ENCODE peak calls at places on chromosomes 2 and 18, in six cellular contexts. H is ovary, X is WTC11, O is AG10803, Q is mucosa of descending colon, E is mammary epithelial cell. F is an unnamed sample.

GRCh38 chr2:153408708-153409107 is 69.9 kb downstream of the RPRM start:
- DNase-seq in H (no peak), X (no peak), O (no peak), Q (no peak), E (peak), F (no peak)

GRCh38 chr18:10122116-10122515 is 208.3 kb downstream of the VAPA start:
- DNase-seq in H (no peak), X (no peak), O (peak), Q (no peak), E (no peak), F (no peak)

GRCh38 chr18:45566025-45566740 is 49.1 kb upstream of the SLC14A2 start:
- DNase-seq in H (peak), X (no peak), O (peak), Q (no peak), E (peak), F (no peak)

GRCh38 chr2:7725132-7725849 is 808.1 kb downstream of the RNF144A start:
- DNase-seq in H (peak), X (no peak), O (peak), Q (no peak), E (no peak), F (no peak)

GRCh38 chr2:25032094-25032493 is 9.8 kb upstream of the EFR3B start:
- DNase-seq in H (no peak), X (no peak), O (peak), Q (no peak), E (no peak), F (no peak)

GRCh38 chr2:1605102-1605501 is 139.2 kb downstream of the PXDN start:
- DNase-seq in H (no peak), X (no peak), O (no peak), Q (no peak), E (no peak), F (no peak)

GRCh38 chr2:98771771-98772521 is 41.0 kb upstream of the MGAT4A start:
- DNase-seq in H (no peak), X (no peak), O (peak), Q (no peak), E (no peak), F (no peak)

GRCh38 chr18:51852661-51853060 is 487.3 kb upstream of the DCC start:
- DNase-seq in H (no peak), X (no peak), O (no peak), Q (no peak), E (no peak), F (no peak)

GRCh38 chr2:78024991-78025390 is 502.8 kb upstream of the LRRTM4 start:
- DNase-seq in H (no peak), X (no peak), O (no peak), Q (no peak), E (no peak), F (no peak)

GRCh38 chr2:96960271-96960955 is 26.0 kb downstream of the FAM178B start:
- DNase-seq in H (peak), X (peak), O (peak), Q (peak), E (peak), F (peak)

GRCh38 chr2:98454500-98455235 is 10.0 kb downstream of the INPP4A start:
- DNase-seq in H (no peak), X (no peak), O (no peak), Q (no peak), E (no peak), F (no peak)

GRCh38 chr18:37330173-37330572 is 235.4 kb downstream of the CELF4 start:
- DNase-seq in H (no peak), X (no peak), O (no peak), Q (no peak), E (no peak), F (no peak)

GRCh38 chr18:10099539-10100140 is 185.8 kb downstream of the VAPA start:
- DNase-seq in H (no peak), X (no peak), O (peak), Q (no peak), E (no peak), F (no peak)

GRCh38 chr2:161965994-161966393 is 108.0 kb downstream of the DPP4 start:
- DNase-seq in H (no peak), X (no peak), O (peak), Q (no peak), E (peak), F (no peak)

GRCh38 chr2:170157025-170157684 is 20.8 kb upstream of the MYO3B start:
- DNase-seq in H (no peak), X (no peak), O (peak), Q (no peak), E (no peak), F (no peak)

GRCh38 chr2:207784898-207785297 is 15.2 kb upstream of the FZD5 start:
- DNase-seq in H (no peak), X (no peak), O (no peak), Q (no peak), E (no peak), F (no peak)

GRCh38 chr2:184692137-184692734 is 93.9 kb downstream of the ZNF804A start:
- DNase-seq in H (no peak), X (no peak), O (peak), Q (no peak), E (no peak), F (no peak)

GRCh38 chr2:23491622-23492336 is 106.8 kb downstream of the KLHL29 start:
- DNase-seq in H (no peak), X (no peak), O (no peak), Q (no peak), E (no peak), F (no peak)

GRCh38 chr2:178484245-178485041 is 4.2 kb downstream of the PLEKHA3 start:
- DNase-seq in H (peak), X (no peak), O (no peak), Q (no peak), E (no peak), F (no peak)

GRCh38 chr2:120746179-120746549 is 10.5 kb downstream of the GLI2 start:
- DNase-seq in H (no peak), X (no peak), O (no peak), Q (no peak), E (no peak), F (no peak)

GRCh38 chr2:3303583-3304406 is 73.8 kb downstream of the EIPR1 start:
- DNase-seq in H (peak), X (peak), O (peak), Q (peak), E (peak), F (peak)

GRCh38 chr2:190547914-190548313 is 13.4 kb upstream of the NEMP2 start:
- DNase-seq in H (no peak), X (no peak), O (no peak), Q (no peak), E (peak), F (no peak)

GRCh38 chr18:2948038-2948437 is 64.9 kb downstream of the LPIN2 start:
- DNase-seq in H (no peak), X (no peak), O (peak), Q (no peak), E (peak), F (no peak)

GRCh38 chr18:61322265-61322873 is 10.9 kb upstream of the CDH20 start:
- DNase-seq in H (peak), X (peak), O (peak), Q (peak), E (peak), F (peak)

GRCh38 chr18:21111351-21112139 is at the start of gene ROCK1:
- DNase-seq in H (peak), X (peak), O (peak), Q (peak), E (peak), F (peak)

GRCh38 chr2:110149330-110150220 is 34.0 kb upstream of the MALL start:
- DNase-seq in H (no peak), X (no peak), O (peak), Q (no peak), E (peak), F (no peak)

GRCh38 chr18:23578891-23579653 is 7.2 kb downstream of the NPC1 start:
- DNase-seq in H (no peak), X (no peak), O (no peak), Q (no peak), E (no peak), F (no peak)

GRCh38 chr2:95074663-95075439 is 46.8 kb downstream of the MRPS5 start:
- DNase-seq in H (no peak), X (no peak), O (no peak), Q (no peak), E (no peak), F (no peak)

GRCh38 chr2:193806088-193806774 is 1611.5 kb upstream of the TMEFF2 start:
- DNase-seq in H (no peak), X (no peak), O (no peak), Q (no peak), E (peak), F (no peak)

GRCh38 chr2:144430722-144431163 is 89.2 kb downstream of the ZEB2 start:
- DNase-seq in H (peak), X (no peak), O (peak), Q (no peak), E (no peak), F (peak)

GRCh38 chr2:25165992-25166618 is 2.3 kb downstream of the POMC start:
- DNase-seq in H (no peak), X (peak), O (no peak), Q (peak), E (no peak), F (peak)

GRCh38 chr2:161362568-161363166 is 53.4 kb upstream of the TBR1 start:
- DNase-seq in H (no peak), X (no peak), O (no peak), Q (no peak), E (no peak), F (no peak)

GRCh38 chr2:144479138-144479537 is 40.8 kb downstream of the ZEB2 start:
- DNase-seq in H (no peak), X (peak), O (peak), Q (no peak), E (peak), F (no peak)

GRCh38 chr2:151575338-151575737 is 158.9 kb downstream of the NEB start:
- DNase-seq in H (no peak), X (no peak), O (no peak), Q (no peak), E (peak), F (no peak)

GRCh38 chr2:189580662-189581353 is at the start of gene SLC40A1:
- DNase-seq in H (peak), X (peak), O (peak), Q (peak), E (peak), F (peak)

GRCh38 chr2:127355407-127356008 is 32.3 kb downstream of the MAP3K2 start:
- DNase-seq in H (no peak), X (no peak), O (no peak), Q (no peak), E (peak), F (no peak)

DNA sequence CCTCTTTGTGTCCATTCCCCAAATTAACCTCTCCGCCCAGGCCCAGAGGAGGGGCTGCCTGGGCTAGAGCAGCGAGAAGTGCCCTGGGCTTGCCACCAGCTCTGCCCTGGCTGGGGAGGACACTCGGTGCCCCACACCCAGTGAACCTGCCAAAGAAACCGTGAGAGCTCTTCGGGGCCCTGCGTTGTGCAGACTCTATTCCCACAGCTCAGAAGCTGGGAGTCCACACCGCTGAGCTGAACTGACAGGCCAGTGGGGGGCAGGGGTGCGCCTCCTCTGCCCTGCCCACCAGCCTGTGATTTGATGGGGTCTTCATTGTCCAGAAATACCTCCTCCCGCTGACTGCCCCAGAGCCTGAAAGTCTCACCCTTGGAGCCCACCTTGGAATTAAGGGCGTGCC is 13.5 kb downstream of the KHK start:
- DNase-seq in H (no peak), X (no peak), O (no peak), Q (no peak), E (no peak), F (no peak)
- TF ChIP-seq CTCF in H (no peak), X (no peak), O (no peak), Q (no peak), E (no peak), F (no peak)

DNA sequence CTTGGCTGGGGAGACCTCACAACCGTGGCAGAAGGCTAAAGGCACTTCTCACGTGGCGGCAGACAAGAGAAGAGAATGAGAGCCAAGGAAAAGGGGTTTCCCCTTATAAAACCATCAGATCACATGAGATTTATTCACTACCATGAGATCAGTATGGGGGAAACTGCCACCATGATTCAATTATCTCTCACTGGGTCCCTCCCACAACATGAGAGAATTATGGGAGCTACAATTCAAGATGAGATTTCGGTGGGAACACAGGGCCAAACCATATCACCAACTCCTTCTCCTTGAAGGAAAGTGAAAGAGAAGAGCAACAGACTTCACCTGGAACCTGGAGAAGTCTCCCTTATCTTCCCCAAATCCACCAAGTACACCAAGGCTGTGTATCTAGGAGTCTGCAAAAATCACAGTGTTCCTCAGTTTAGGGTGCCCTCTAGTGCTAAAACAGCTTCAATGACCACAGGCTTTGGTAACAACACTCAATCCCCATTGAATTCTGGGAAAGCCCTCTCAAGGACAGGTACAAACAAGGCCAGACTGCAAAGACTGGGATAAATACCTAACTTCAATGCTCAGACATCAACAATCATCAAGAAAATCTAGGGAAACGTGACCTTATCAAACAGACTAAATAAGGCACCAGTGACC is 148.8 kb upstream of the SRD5A2 start:
- DNase-seq in H (no peak), X (no peak), O (peak), Q (no peak), E (peak), F (no peak)
- TF ChIP-seq CTCF in H (no peak), X (no peak), O (peak), Q (no peak), E (peak), F (peak)

DNA sequence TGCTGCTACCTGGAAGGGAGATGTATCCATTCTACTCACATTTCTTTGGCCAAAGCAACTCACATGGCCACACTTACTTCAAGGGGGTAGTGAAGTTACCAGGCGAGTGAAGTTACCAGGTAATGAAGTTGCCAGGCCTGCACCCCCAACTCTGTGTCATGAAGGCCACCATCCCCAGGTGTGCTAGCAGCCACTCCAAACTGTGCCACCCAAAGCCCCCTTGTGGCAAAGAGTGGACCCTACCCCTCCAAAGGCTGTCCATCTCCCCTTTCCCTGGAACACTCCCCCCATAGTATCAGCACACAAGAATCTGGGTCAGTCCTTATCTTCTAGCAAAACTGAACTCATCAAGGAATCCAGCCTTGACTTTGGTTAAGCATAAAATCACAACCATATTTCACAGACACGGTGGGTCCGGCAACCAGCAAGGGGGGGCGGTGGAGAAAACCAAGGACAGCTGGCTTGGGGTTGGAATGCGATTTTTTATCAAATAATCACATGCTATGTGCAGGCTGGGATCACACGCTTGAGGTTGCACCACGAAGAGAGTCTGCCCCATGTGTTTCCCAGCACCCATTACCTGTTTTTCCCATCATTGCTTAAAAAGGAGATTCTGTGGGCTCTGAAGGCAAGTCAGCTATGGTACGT is 60.9 kb downstream of the ZFP36L2 start:
- DNase-seq in H (no peak), X (peak), O (no peak), Q (no peak), E (no peak), F (no peak)
- TF ChIP-seq CTCF in H (no peak), X (no peak), O (no peak), Q (no peak), E (no peak), F (peak)

GRCh38 chr2:61882850-61883249 is 5.6 kb downstream of the CCT4 start:
- DNase-seq in H (no peak), X (no peak), O (no peak), Q (no peak), E (no peak), F (no peak)

GRCh38 chr2:61889212-61889956 is 928 bp upstream of the CCT4 start:
- DNase-seq in H (peak), X (no peak), O (no peak), Q (peak), E (no peak), F (peak)

GRCh38 chr2:61885896-61886603 is 2.4 kb downstream of the CCT4 start:
- DNase-seq in H (no peak), X (no peak), O (no peak), Q (no peak), E (no peak), F (no peak)

DNA sequence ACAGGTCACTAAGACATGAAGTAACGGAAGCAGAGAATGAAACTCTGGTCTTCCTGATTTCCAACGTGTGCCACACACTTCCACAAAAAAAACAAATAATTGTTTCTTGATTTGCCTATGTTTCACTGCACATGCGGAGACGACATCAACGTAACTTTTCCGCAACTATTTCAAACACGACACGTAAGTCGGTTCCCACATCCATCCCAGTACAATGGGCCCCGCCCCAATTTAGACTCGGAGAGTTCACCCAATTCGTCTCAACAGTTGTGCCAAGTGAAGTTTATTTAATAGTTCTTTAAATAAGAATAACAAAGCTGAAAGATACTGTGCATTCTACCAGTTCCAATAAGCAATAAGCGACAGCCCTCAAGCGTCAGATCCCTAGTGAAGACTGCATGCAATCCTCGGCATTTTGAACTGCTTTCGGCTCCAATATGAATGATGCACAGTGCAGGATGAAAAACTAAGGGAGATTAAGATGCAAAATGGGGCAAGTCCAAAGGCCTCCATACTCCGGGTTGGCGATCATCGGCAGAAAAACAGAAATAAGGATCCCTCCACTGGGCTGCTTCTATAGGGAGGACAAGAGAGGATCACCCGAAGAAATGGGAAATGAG is 662 bp downstream of the CCT4 start:
- DNase-seq in H (no peak), X (no peak), O (peak), Q (no peak), E (peak), F (peak)
- TF ChIP-seq CTCF in H (no peak), X (no peak), O (no peak), Q (no peak), E (no peak), F (no peak)

GRCh38 chr2:234291765-234292204 is 205.1 kb downstream of the ARL4C start:
- DNase-seq in H (no peak), X (no peak), O (peak), Q (peak), E (peak), F (peak)

GRCh38 chr2:234292205-234292954 is 204.5 kb downstream of the ARL4C start:
- DNase-seq in H (no peak), X (no peak), O (no peak), Q (no peak), E (no peak), F (no peak)

GRCh38 chr2:234292955-234293228 is 204.0 kb downstream of the ARL4C start:
- DNase-seq in H (no peak), X (no peak), O (no peak), Q (no peak), E (no peak), F (no peak)

GRCh38 chr2:234290671-234291070 is 206.2 kb downstream of the ARL4C start:
- DNase-seq in H (no peak), X (no peak), O (no peak), Q (peak), E (no peak), F (no peak)

GRCh38 chr2:234293973-234294372 is 202.9 kb downstream of the ARL4C start:
- DNase-seq in H (no peak), X (peak), O (no peak), Q (no peak), E (peak), F (no peak)
- TF ChIP-seq CTCF in H (no peak), X (no peak), O (no peak), Q (no peak), E (no peak), F (no peak)

GRCh38 chr2:79259296-79259695 is 99.7 kb upstream of the REG3A start:
- DNase-seq in H (no peak), X (no peak), O (no peak), Q (no peak), E (no peak), F (no peak)
- TF ChIP-seq CTCF in H (no peak), X (no peak), O (no peak), Q (no peak), E (no peak), F (no peak)

F was measured in nephron progenitor cell.